ENCODE peak calls at places on chromosomes 5 and 9, in five cellular contexts. S is neuronal stem cell, Y is GM12878, U is MM.1S, O is K562. H is an unnamed sample.

GRCh38 chr9:21761309-21761901 is 41.0 kb upstream of the MTAP start:
- DNase-seq in S (no peak), Y (peak; percentile 19), O (no peak), U (peak; percentile 66), H (no peak)

GRCh38 chr5:123098767-123099513 is 9.9 kb downstream of the PRDM6 start:
- DNase-seq in Y (no peak), U (no peak), S (no peak), O (no peak), H (no peak)

GRCh38 chr9:27715651-27716050 is 142.4 kb upstream of the C9orf72 start:
- DNase-seq in U (no peak), S (no peak), O (no peak), Y (no peak), H (no peak)

GRCh38 chr5:105283134-105283533 is 1720.5 kb upstream of the NUDT12 start:
- DNase-seq in O (no peak), Y (no peak), S (no peak), U (no peak), H (no peak)

GRCh38 chr9:89999534-90000370 is 394.9 kb downstream of the GADD45G start:
- DNase-seq in O (no peak), U (peak; percentile 79), Y (peak; percentile 61), S (no peak), H (peak; percentile 55)

GRCh38 chr5:181092428-181092827 is 38.5 kb downstream of the OR2V1 start:
- DNase-seq in O (no peak), Y (no peak), S (no peak), U (no peak), H (no peak)

GRCh38 chr5:94667937-94668336 is 49.5 kb downstream of the SLF1 start:
- DNase-seq in Y (no peak), O (no peak), U (no peak), S (no peak), H (no peak)

GRCh38 chr5:76544268-76544926 is 78.8 kb downstream of the F2RL2 start:
- DNase-seq in Y (peak; percentile 25), O (peak; percentile 40), S (peak; percentile 8), U (peak; percentile 48), H (peak; percentile 70)

DNA sequence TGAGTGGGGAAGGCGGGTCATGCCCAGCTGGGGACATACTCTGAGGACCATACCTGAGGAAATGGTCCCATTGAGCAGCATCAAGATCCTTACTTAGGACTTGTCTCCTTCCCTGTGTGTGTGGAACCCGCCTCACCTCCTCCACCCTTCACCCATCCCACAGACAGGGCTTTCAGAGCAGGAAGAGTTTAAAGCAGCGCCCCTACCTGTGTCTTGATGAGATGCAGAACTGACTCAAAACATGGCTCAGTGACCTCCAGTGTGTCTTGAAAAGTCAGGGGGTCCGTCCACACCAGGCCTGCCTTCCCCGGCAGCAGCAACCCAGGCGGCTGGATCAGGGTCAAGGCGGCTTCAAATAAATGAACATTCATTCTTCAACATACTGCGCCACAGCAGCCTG is 38.4 kb downstream of the PLAC8L1 start:
- DNase-seq in Y (no peak), U (no peak), O (no peak), S (no peak), H (no peak)
- H2AFZ ChIP-seq in Y (no peak overlapping the region), U (no peak overlapping the region), O (no peak overlapping the region), S (no peak overlapping the region), H (no peak overlapping the region)

GRCh38 chr9:129027685-129028191 is 393 bp downstream of the SH3GLB2 start:
- DNase-seq in Y (no peak), O (peak; percentile 39), U (peak; percentile 70), S (peak; percentile 31), H (peak; percentile 24)
- H2AFZ ChIP-seq in Y (peak overlapping the region; percentile 45), O (peak overlapping the region; percentile 65), U (peak overlapping the region; percentile 31), S (peak overlapping the region; percentile 87), H (no peak overlapping the region)

GRCh38 chr5:77958642-77959315 is 182.6 kb upstream of the TBCA start:
- DNase-seq in U (no peak), O (no peak), S (no peak), Y (no peak), H (no peak)

GRCh38 chr5:77960305-77960704 is 184.2 kb upstream of the TBCA start:
- DNase-seq in O (no peak), Y (no peak), S (no peak), U (no peak), H (no peak)

GRCh38 chr5:77957081-77957480 is 180.9 kb upstream of the TBCA start:
- DNase-seq in U (no peak), O (no peak), S (no peak), Y (no peak), H (no peak)

GRCh38 chr5:77957516-77957915 is 181.4 kb upstream of the TBCA start:
- DNase-seq in Y (no peak), O (no peak), S (no peak), U (no peak), H (no peak)

GRCh38 chr5:77957931-77958476 is 181.9 kb upstream of the TBCA start:
- DNase-seq in S (peak; percentile 70), Y (no peak), O (no peak), U (no peak), H (no peak)
- H2AFZ ChIP-seq in S (peak overlapping the region; percentile 76), Y (no peak overlapping the region), O (no peak overlapping the region), U (no peak overlapping the region), H (no peak overlapping the region)

DNA sequence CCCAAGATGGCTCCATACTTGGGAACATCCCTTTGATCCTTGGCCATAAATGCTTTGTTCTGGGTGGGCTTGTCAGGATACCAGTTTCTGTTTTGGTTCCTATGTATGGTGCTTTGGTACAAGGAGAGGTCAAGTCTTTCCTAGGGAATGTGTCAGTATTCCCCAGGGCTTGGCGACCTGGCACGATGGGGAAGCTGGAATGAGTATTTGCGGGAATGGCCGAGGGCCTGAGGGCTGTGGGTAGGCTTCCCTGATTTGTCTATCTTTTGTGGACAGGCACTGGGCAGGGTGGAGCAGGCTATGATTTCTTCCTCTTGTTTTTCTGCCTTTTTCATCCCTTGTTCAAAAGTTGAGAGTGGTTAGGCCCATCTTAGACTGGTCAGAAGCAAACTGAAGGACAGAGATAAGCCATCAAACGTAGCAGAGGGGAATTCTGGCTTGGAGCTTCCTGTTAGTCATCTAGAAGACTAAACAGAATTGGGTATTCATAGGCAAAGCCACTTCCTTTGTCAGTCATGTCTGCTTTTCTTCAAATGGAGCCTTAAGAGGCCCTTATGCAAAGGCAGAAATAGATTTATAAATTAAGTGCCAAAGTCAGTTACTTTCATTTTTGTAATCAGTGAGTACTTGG is 13.7 kb downstream of the DOCK2 start:
- DNase-seq in O (peak; percentile 46), S (no peak), Y (peak; percentile 76), U (no peak), H (no peak)
- H2AFZ ChIP-seq in O (peak overlapping the region; percentile 24), S (no peak overlapping the region), Y (no peak overlapping the region), U (no peak overlapping the region), H (no peak overlapping the region)

DNA sequence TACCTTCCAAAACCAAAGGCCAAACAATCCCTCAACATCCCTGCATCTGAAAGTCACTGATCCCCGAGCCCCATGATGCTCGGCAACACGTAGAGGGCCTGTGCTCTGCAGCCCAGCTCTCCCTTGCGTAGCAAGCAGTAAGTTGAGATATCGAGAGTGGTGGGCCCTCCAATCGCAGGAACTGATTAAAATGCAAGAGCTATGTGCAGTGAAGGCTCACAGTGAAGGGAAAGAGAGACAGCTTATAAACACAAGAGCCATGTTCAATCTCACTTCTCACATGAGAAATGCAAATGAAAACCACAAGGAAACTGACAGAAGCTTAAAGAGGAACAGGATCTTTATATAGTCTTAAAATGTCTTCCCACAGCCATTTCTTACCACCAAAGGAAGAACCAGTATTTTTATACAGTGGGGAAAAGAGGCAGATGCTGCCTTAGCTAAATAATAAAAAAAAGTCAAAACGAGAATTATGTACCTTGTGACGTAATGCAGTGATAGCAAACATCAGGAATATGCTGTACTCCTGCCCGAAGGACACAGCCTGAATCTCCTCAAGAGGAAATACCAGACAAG is 24.6 kb downstream of the TTF1 start:
- DNase-seq in S (no peak), U (peak; percentile 63), O (no peak), Y (peak; percentile 90), H (no peak)
- H2AFZ ChIP-seq in S (no peak overlapping the region), U (peak overlapping the region; percentile 26), O (no peak overlapping the region), Y (peak overlapping the region; percentile 33), H (no peak overlapping the region)

GRCh38 chr5:73232266-73233041 is 59.5 kb downstream of the TMEM174 start:
- DNase-seq in S (no peak), U (no peak), Y (no peak), O (no peak), H (no peak)
- H2AFZ ChIP-seq in S (peak overlapping the region; percentile 54), U (no peak overlapping the region), Y (no peak overlapping the region), O (no peak overlapping the region), H (no peak overlapping the region)

GRCh38 chr5:4374866-4375265 is 765.3 kb upstream of the ADAMTS16 start:
- DNase-seq in S (no peak), O (no peak), Y (no peak), U (no peak), H (no peak)
- H2AFZ ChIP-seq in S (no peak overlapping the region), O (no peak overlapping the region), Y (no peak overlapping the region), U (no peak overlapping the region), H (no peak overlapping the region)